ENCODE peak calls at places on chromosomes 12 and 14, in eight cellular contexts. H, U, I, F, Y, C, P and E are unnamed samples. For H3K9me3, the result is how much of the 10 kb centered on the place peaks cover.

GRCh38 chr14:21098134-21098891 is at the start of gene ZNF219:
- DNase-seq in Y (peak), I (peak), U (peak), H (peak), F (peak), C (peak), P (peak), E (peak)

GRCh38 chr14:94521375-94522114 is 12.3 kb upstream of the SERPINA12 start:
- DNase-seq in U (no peak), H (no peak), F (no peak), C (no peak), Y (no peak), P (no peak), I (no peak), E (no peak)

GRCh38 chr14:50319721-50320120 is 7.6 kb downstream of the DMAC2L start:
- DNase-seq in I (no peak), P (no peak), Y (no peak), C (no peak), U (no peak), H (no peak), F (no peak), E (no peak)

GRCh38 chr12:106112094-106112822 is 26.5 kb downstream of the NUAK1 start:
- DNase-seq in C (peak), F (no peak), P (no peak), H (no peak), Y (no peak), I (peak), U (peak), E (no peak)

GRCh38 chr12:113860950-113861349 is 105.2 kb downstream of the RBM19 start:
- DNase-seq in P (no peak), C (peak), H (no peak), U (no peak), I (peak), F (no peak), Y (no peak), E (no peak)

GRCh38 chr12:113369391-113369790 is 11.0 kb downstream of the PLBD2 start:
- DNase-seq in H (no peak), I (no peak), U (no peak), P (no peak), Y (no peak), C (no peak), F (no peak), E (no peak)

GRCh38 chr12:11707535-11707934 is 58.1 kb downstream of the ETV6 start:
- DNase-seq in I (no peak), U (no peak), C (no peak), Y (no peak), H (peak), P (peak), F (no peak), E (no peak)

GRCh38 chr12:132014092-132014914 is 64.6 kb downstream of the EP400 start:
- DNase-seq in C (no peak), Y (no peak), I (no peak), H (no peak), P (no peak), U (no peak), F (no peak), E (no peak)

GRCh38 chr12:9106067-9106466 is 9.7 kb downstream of the A2M start:
- DNase-seq in C (no peak), P (no peak), F (no peak), H (no peak), I (no peak), Y (no peak), U (no peak), E (no peak)

GRCh38 chr14:58650857-58651256 is 13.1 kb downstream of the DACT1 start:
- DNase-seq in P (no peak), I (no peak), U (no peak), Y (no peak), C (no peak), H (no peak), F (no peak), E (no peak)

GRCh38 chr14:93005135-93005813 is 82.3 kb downstream of the CHGA start:
- DNase-seq in I (peak), U (peak), H (no peak), C (no peak), F (no peak), Y (no peak), P (peak), E (no peak)

GRCh38 chr12:121184984-121185894 is 24.7 kb upstream of the P2RX4 start:
- DNase-seq in U (no peak), H (no peak), Y (no peak), I (no peak), C (no peak), F (no peak), P (no peak), E (no peak)

GRCh38 chr14:22547309-22547947 is 41.6 kb downstream of the DAD1 start:
- DNase-seq in H (peak), Y (no peak), I (no peak), U (no peak), C (peak), F (no peak), P (no peak), E (peak)

GRCh38 chr12:116320839-116321238 is 43.3 kb upstream of the MED13L start:
- DNase-seq in H (peak), U (no peak), C (peak), P (no peak), Y (no peak), F (no peak), I (no peak), E (no peak)

GRCh38 chr14:22427771-22428228 is 161.2 kb downstream of the DAD1 start:
- DNase-seq in H (no peak), U (peak), P (peak), C (no peak), F (peak), I (peak), Y (peak), E (no peak)

GRCh38 chr12:124774054-124774461 is 89.6 kb downstream of the SCARB1 start:
- DNase-seq in P (no peak), U (no peak), Y (no peak), H (no peak), I (peak), C (no peak), F (no peak), E (no peak)

GRCh38 chr14:78946949-78947348 is 776.8 kb downstream of the NRXN3 start:
- DNase-seq in I (no peak), C (no peak), U (no peak), F (no peak), H (no peak), Y (no peak), P (no peak), E (no peak)

GRCh38 chr12:96720363-96720705 is 186.7 kb upstream of the NEDD1 start:
- DNase-seq in Y (no peak), U (peak), C (peak), I (peak), H (no peak), F (no peak), P (peak), E (peak)

GRCh38 chr14:93099187-93099586 is 16.5 kb downstream of the ITPK1 start:
- DNase-seq in Y (no peak), I (no peak), P (peak), C (no peak), U (no peak), F (no peak), H (no peak), E (no peak)

GRCh38 chr12:88763536-88764100 is 183.3 kb upstream of the KITLG start:
- DNase-seq in P (no peak), F (no peak), Y (no peak), I (no peak), C (peak), H (no peak), U (no peak), E (no peak)

GRCh38 chr14:50395448-50395847 is 1.2 kb downstream of the CDKL1 start:
- DNase-seq in H (no peak), Y (peak), P (peak), U (no peak), C (peak), I (no peak), F (no peak), E (no peak)

GRCh38 chr12:131928080-131928764 is 854 bp upstream of the PUS1 start:
- DNase-seq in U (no peak), Y (no peak), P (peak), H (no peak), C (no peak), F (no peak), I (peak), E (peak)

GRCh38 chr14:91399868-91400640 is 17.6 kb downstream of the CCDC88C start:
- DNase-seq in P (peak), F (no peak), Y (no peak), U (peak), H (no peak), I (no peak), C (no peak), E (no peak)

GRCh38 chr12:131066207-131066885 is 112.6 kb downstream of the ADGRD1 start:
- DNase-seq in C (no peak), H (peak), U (no peak), P (no peak), Y (no peak), I (no peak), F (no peak), E (no peak)

DNA sequence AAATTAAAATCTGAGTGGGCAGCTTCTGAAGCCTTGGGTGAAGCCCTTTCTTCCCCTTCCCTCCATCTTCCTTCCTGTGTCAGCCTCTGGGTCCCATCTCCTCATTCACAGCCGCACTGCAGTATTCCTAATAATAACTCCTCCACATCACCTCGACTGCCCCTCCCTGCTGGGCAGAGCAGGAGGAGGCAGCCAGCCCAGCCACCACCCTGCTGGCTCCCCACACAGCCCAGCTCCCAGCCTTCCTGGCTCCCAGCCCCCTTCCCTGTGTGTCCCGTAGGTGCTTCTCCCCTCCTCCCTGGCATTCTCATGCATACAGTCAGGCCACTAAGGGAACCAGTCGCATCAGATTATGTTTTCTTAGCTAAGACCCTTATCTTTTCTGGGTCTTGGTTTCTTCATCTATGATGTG is 3.7 kb downstream of the IFFO1 start:
- DNase-seq in U (no peak), Y (no peak), H (peak), C (peak), I (no peak), F (no peak), P (no peak), E (peak)
- H3K4me3 ChIP-seq in U (no peak), Y (no peak), H (peak), C (no peak), I (no peak), F (no peak), P (no peak), E (peak)

GRCh38 chr14:90235179-90235976 is 21.0 kb upstream of the PSMC1 start:
- DNase-seq in C (peak), I (peak), P (peak), F (peak), U (peak), Y (peak), H (peak), E (peak)

GRCh38 chr14:90242444-90242843 is 13.9 kb upstream of the PSMC1 start:
- DNase-seq in F (no peak), U (no peak), Y (no peak), I (no peak), C (no peak), H (no peak), P (no peak), E (no peak)

DNA sequence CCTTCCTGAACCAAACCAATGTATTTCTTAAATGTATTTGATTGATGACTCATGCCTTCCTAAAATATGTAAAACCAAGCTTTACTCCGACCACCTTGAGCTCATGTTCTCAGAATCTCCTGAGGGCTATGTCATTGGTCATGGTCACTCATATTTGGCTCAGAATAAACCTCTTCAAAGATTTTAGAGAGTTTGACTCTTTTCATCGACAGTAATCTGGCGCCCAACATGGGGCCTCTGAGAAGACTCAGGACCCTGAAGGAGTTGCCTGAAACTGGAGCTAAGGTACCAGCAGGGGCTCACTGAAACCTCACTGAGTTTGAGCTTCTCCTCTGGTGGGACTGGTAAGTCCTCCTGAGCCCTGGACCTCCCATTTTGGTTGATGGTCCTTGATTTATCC is 17.2 kb upstream of the PSMC1 start:
- DNase-seq in H (no peak), U (no peak), C (peak), F (no peak), I (peak), P (no peak), Y (no peak), E (no peak)
- H3K9me3 ChIP-seq in H (under half), U (under half), C (under half), F (under half), I (under half), P (under half), Y (under half), E (under half)

DNA sequence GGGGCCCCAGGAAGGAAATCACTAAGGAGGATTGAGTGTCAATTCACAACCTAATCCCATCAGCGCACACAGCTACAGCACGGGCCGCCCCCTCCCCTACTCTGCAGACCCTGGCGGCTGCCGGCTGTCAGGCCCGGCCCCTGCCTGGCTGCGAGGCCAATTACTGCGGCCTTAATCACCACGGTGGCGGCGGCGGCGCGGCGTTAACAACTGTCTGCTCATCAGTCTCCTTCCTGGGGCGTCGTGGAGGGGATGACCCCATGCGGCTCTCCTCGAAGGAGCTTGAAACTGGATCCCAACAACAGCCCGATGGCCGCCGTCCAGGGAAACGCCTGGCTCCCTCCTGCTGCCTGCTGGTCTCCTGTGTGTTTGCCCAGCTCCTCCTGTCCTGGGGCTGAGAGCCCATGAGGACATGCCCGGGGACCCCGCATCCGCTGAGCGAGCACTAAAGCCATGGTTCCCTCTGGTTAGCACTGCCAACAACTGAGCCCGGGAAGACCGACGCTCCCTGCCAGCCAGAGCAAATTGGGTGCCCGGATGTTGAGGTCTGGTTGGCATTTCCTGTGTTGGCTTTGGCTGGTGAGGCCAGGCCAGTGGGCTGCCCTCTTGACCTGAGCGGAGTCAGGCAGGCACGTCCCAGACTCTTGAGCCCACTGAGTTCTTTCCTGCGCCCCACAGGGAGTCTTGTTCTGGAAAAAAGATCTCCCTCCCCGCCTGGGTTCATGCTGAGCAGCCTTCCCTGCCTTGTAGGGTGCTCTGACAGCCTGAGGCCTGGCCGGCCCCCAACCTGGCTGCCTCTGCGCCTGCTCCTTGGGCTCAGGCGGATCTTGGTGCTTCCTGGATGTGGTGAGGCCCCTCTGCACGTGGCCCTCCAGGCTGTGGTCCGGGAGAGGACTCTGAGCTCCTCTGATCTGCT is 21.7 kb upstream of the EIF2B2 start:
- DNase-seq in Y (no peak), I (peak), P (no peak), U (no peak), F (no peak), C (peak), H (no peak), E (peak)
- H3K4me3 ChIP-seq in Y (no peak), I (no peak), P (no peak), U (no peak), F (no peak), C (no peak), H (no peak), E (peak)

DNA sequence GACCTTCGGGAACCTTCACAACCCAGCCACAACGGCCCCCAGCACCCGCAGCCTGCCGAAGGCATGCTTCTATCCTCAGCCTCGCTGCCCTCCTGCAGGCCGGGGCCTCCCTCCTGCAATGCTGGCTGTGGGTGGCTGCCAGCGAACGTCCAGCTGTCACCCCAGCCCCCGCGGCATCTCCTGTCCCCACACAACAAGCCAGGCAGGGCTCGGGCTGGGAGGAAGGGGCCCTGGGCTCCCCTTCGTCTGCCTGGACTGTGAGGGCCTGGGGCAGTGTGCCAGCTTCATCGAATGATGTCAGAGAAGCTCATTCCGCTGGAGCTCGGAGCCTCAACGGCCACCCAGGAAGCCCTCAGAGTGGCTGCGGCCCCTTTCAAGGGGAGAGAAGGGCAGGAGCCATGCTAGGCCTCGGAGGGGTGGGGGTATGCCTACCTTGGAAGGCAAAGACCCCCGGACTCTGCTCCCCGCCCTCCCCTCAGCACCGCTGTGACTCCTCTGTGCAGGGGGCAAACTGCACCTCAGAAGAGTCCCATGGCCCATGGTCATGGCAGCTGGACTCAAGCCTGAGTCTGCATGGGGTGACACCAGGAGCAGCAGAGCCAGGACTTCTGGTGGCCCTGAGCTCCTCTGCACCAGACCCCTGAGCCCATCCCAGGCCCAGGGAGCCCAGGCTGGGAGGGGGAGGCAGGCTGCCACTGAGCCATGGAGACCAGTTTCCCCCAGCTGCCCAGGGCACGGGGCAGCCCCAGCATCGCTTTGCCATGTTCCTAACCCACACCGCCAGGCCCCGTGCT is 24.8 kb upstream of the C14orf180 start:
- DNase-seq in Y (no peak), H (no peak), I (peak), U (no peak), F (no peak), C (no peak), P (peak), E (peak)
- H3K9me3 ChIP-seq in Y (under half), H (under half), I (under half), U (under half), F (under half), C (under half), P (under half), E (under half)

DNA sequence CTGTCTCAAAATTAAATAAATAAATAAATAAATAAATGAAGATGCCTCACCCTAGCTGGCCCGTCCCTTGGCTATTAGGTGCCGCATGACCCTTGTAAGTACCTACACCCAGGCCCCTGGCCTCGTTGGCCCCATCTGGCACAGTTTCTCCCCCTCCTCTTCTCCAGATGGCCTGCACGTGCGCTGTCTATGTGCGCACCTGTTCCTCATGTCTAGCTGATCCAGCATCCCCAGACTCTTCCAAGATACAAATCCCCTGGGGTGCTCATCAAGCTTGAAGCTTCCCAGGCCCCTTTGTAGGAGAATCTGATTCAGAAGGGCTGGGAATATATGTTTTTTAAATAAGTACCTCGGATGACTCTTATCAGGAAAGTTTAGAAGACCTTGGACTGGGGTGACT is 133.3 kb downstream of the CHST11 start:
- DNase-seq in H (no peak), Y (no peak), U (no peak), P (no peak), F (no peak), I (no peak), C (no peak), E (no peak)
- H3K4me3 ChIP-seq in H (no peak), Y (no peak), U (no peak), P (no peak), F (no peak), I (no peak), C (no peak), E (no peak)

GRCh38 chr12:104257913-104258472 is 42.4 kb downstream of the TXNRD1 start:
- DNase-seq in U (no peak), Y (no peak), I (no peak), H (no peak), F (no peak), P (no peak), C (no peak), E (no peak)
- H3K9me3 ChIP-seq in U (under half), Y (under half), I (under half), H (under half), F (under half), P (under half), C (under half), E (under half)

GRCh38 chr12:15882055-15882971 is at the start of gene STRAP:
- DNase-seq in P (peak), I (peak), F (peak), Y (peak), H (peak), C (peak), U (peak), E (peak)

GRCh38 chr12:15883536-15883935 is 1.3 kb downstream of the STRAP start:
- DNase-seq in U (no peak), F (no peak), Y (no peak), H (no peak), P (no peak), C (no peak), I (peak), E (peak)

GRCh38 chr12:15879413-15879812 is 2.8 kb upstream of the STRAP start:
- DNase-seq in P (no peak), Y (no peak), I (no peak), H (no peak), C (no peak), U (no peak), F (no peak), E (no peak)

GRCh38 chr12:15875863-15876262 is 6.3 kb upstream of the STRAP start:
- DNase-seq in I (no peak), C (no peak), Y (no peak), F (no peak), P (no peak), H (no peak), U (no peak), E (no peak)

DNA sequence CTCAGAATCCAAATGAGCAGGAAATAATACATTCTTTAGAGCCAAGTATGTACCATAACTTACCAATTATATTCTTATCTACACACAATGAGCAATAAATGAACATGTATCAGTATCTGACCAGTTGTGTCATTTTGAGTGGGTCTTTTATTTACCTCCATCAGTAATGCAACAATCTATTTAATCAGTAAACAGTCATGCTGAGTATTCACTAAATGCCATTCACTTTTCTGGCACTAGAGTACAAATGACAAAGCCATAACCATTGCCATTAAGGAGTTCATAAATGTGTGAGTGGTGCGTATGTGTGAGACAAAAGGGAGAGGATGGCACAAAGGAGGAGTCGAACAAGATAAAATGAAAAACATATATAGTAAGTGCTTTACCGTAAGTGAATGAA is 1.5 kb upstream of the STRAP start:
- DNase-seq in H (no peak), F (no peak), I (no peak), C (no peak), Y (no peak), U (no peak), P (no peak), E (no peak)
- H3K4me3 ChIP-seq in H (no peak), F (no peak), I (no peak), C (no peak), Y (no peak), U (no peak), P (no peak), E (peak)